ENCODE peak calls at places on chromosome 19, in six cellular contexts. J is heart right ventricle; U is activated CD8-positive, alpha-beta memory T cell treated with anti-CD3 and anti-CD28 coated beads, Interleukin-2, amount 10 ng/mL, durations not matched to agents 7 days and 5 days; O is tibial artery; W is cardiac muscle cell; X is H54. N is an unnamed sample.

GRCh38 chr19:789473-790052 is 7.7 kb upstream of the PTBP1 start:
- DNase-seq in J (peak), U (no peak), O (no peak), W (peak), X (no peak), N (no peak)

GRCh38 chr19:41868120-41868988 is 8.3 kb downstream of the RPS19 start:
- DNase-seq in J (no peak), U (no peak), O (no peak), W (no peak), X (no peak), N (no peak)

GRCh38 chr19:46722421-46723022 is 5.6 kb upstream of the PRKD2 start:
- DNase-seq in J (no peak), U (no peak), O (no peak), W (no peak), X (no peak), N (no peak)

GRCh38 chr19:3821857-3822364 is 35.7 kb upstream of the MATK start:
- DNase-seq in J (peak), U (peak), O (no peak), W (peak), X (peak), N (peak)

GRCh38 chr19:13024126-13024957 is 29.1 kb downstream of the NFIX start:
- DNase-seq in J (no peak), U (no peak), O (no peak), W (no peak), X (no peak), N (peak)

GRCh38 chr19:29271341-29271740 is 58.4 kb upstream of the UQCRFS1 start:
- DNase-seq in J (no peak), U (no peak), O (no peak), W (no peak), X (no peak), N (no peak)

GRCh38 chr19:3129112-3129511 is 6.7 kb upstream of the GNA15 start:
- DNase-seq in J (no peak), U (no peak), O (no peak), W (no peak), X (no peak), N (peak)

GRCh38 chr19:57103573-57104277 is 16.1 kb upstream of the USP29 start:
- DNase-seq in J (peak), U (peak), O (peak), W (peak), X (peak), N (peak)

GRCh38 chr19:39232708-39233107 is 12.1 kb downstream of the IFNL3 start:
- DNase-seq in J (no peak), U (no peak), O (no peak), W (no peak), X (no peak), N (no peak)

GRCh38 chr19:37303591-37304171 is 67.2 kb upstream of the ZNF527 start:
- DNase-seq in J (no peak), U (peak), O (no peak), W (peak), X (no peak), N (no peak)

GRCh38 chr19:57559008-57559403 is 657 bp downstream of the ZNF550 start:
- DNase-seq in J (peak), U (peak), O (no peak), W (peak), X (peak), N (no peak)

GRCh38 chr19:49133621-49134454 is 14.5 kb downstream of the PPFIA3 start:
- DNase-seq in J (peak), U (peak), O (no peak), W (peak), X (no peak), N (no peak)

N was measured in NCI-H526 treated with DMSO at 0.1 percent for 48 hours.